ENCODE peak calls at places on chromosomes 7 and 10, in eight cellular contexts. E is neural progenitor cell, K is HL-60, P is lower lobe of right lung, C is left lung, Z is SK-N-SH, V is upper lobe of right lung, Q is fibroblast of pulmonary artery. U is an unnamed sample.

GRCh38 chr7:84722734-84723133 is 464.1 kb downstream of the SEMA3D start:
- DNase-seq in E (no peak), K (no peak), P (no peak), C (no peak), Z (no peak), V (no peak), Q (no peak), U (no peak)

GRCh38 chr10:77416327-77417135 is 221.1 kb downstream of the KCNMA1 start:
- DNase-seq in E (no peak), K (no peak), P (no peak), C (no peak), Z (no peak), V (no peak), Q (peak; percentile 74), U (no peak)

GRCh38 chr7:65216469-65216868 is 157.2 kb upstream of the ZNF92 start:
- DNase-seq in E (peak; percentile 76), K (no peak), P (peak; percentile 64), C (peak; percentile 54), Z (peak; percentile 20), V (peak; percentile 71), Q (peak; percentile 48), U (no peak)

GRCh38 chr7:94382746-94383145 is 11.9 kb upstream of the COL1A2 start:
- DNase-seq in E (no peak), K (no peak), P (no peak), C (no peak), Z (no peak), V (no peak), Q (no peak), U (no peak)

GRCh38 chr10:43376046-43376635 is 4.7 kb downstream of the FXYD4 start:
- DNase-seq in E (no peak), K (no peak), P (no peak), C (no peak), Z (no peak), V (no peak), Q (no peak), U (no peak)

GRCh38 chr10:132546567-132547420 is 9.2 kb downstream of the INPP5A start:
- DNase-seq in E (no peak), K (no peak), P (no peak), C (peak; percentile 39), Z (no peak), V (peak; percentile 65), Q (no peak), U (no peak)

GRCh38 chr10:118209215-118209614 is 132.9 kb downstream of the FAM204A start:
- DNase-seq in E (peak; percentile 7), K (no peak), P (no peak), C (no peak), Z (no peak), V (no peak), Q (no peak), U (no peak)

GRCh38 chr10:126092806-126093205 is 196.4 kb downstream of the FANK1 start:
- DNase-seq in E (no peak), K (no peak), P (no peak), C (no peak), Z (no peak), V (no peak), Q (peak; percentile 32), U (no peak)

GRCh38 chr7:103683348-103683747 is 237.3 kb upstream of the SLC26A5 start:
- DNase-seq in E (no peak), K (no peak), P (no peak), C (no peak), Z (no peak), V (no peak), Q (no peak), U (no peak)

DNA sequence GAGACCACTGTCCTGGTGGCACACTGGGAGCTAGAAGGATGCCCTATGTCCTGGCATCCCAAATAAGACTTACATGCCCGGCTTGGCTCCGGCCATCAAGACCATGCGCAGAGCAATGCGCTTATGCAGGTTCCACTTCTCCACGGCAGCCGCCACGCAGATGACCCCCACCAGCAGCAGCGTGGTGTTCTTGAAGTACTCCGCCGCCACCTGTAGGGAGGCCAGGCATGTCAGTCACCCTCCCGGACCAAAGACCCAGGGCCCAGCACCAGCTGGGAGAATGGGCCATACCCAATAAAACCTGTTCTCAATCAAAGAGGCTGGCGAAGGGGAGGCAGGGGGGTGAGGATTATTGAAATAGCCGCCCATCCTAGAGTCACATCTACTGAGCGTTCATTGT is 19.9 kb downstream of the SLC13A4 start:
- DNase-seq in E (no peak), K (no peak), P (no peak), C (no peak), Z (peak; percentile 48), V (no peak), Q (no peak), U (no peak)
- TF ChIP-seq CTCF in E (peak; percentile 11), K (no peak), P (no peak), C (no peak), Z (peak; percentile 15), V (no peak), Q (no peak), U (no peak)

GRCh38 chr7:27351786-27352185 is 109.2 kb downstream of the EVX1 start:
- DNase-seq in E (no peak), K (no peak), P (no peak), C (no peak), Z (no peak), V (no peak), Q (no peak), U (no peak)
- H3K4me3 ChIP-seq in E (no peak overlapping the region), K (no peak overlapping the region), P (no peak overlapping the region), C (no peak overlapping the region), Z (no peak overlapping the region), V (no peak overlapping the region), Q (no peak overlapping the region), U (no peak overlapping the region)

DNA sequence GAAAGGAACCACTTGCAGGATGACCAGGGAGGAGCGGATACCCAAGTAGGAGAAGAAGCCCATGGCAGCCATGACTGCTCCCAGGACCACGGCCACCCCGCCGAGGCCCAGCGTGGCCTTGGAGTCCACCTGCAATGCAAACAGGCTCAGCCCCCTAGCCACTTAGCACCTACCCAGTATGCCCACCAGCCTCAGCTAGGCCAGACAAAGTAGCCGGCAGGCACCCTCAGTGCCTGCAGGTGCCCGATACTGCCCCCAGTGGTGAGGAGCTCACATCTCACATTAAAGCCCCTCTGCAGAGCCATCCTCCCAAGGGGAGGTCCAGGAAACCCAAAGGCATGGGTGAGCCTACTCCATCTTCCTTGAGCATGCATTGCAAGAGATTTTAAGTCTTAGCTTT is 6.6 kb downstream of the NPC1L1 start:
- DNase-seq in E (peak; percentile 82), K (peak; percentile 20), P (no peak), C (no peak), Z (peak; percentile 89), V (no peak), Q (peak; percentile 34), U (peak; percentile 31)
- TF ChIP-seq CTCF in E (peak; percentile 80), K (peak; percentile 75), P (peak; percentile 42), C (peak; percentile 32), Z (peak; percentile 73), V (peak; percentile 55), Q (peak; percentile 67), U (peak; percentile 90)

GRCh38 chr10:103692421-103693069 is 162.8 kb downstream of the SH3PXD2A start:
- DNase-seq in E (peak; percentile 62), K (no peak), P (no peak), C (no peak), Z (no peak), V (no peak), Q (no peak), U (peak; percentile 75)

GRCh38 chr10:103691267-103691666 is 164.1 kb downstream of the SH3PXD2A start:
- DNase-seq in E (no peak), K (no peak), P (no peak), C (no peak), Z (no peak), V (no peak), Q (no peak), U (no peak)

GRCh38 chr10:103693812-103694205 is 161.6 kb downstream of the SH3PXD2A start:
- DNase-seq in E (no peak), K (no peak), P (no peak), C (no peak), Z (no peak), V (no peak), Q (no peak), U (no peak)

GRCh38 chr10:103691723-103692380 is 163.5 kb downstream of the SH3PXD2A start:
- DNase-seq in E (peak; percentile 60), K (no peak), P (no peak), C (no peak), Z (no peak), V (no peak), Q (no peak), U (peak; percentile 67)

DNA sequence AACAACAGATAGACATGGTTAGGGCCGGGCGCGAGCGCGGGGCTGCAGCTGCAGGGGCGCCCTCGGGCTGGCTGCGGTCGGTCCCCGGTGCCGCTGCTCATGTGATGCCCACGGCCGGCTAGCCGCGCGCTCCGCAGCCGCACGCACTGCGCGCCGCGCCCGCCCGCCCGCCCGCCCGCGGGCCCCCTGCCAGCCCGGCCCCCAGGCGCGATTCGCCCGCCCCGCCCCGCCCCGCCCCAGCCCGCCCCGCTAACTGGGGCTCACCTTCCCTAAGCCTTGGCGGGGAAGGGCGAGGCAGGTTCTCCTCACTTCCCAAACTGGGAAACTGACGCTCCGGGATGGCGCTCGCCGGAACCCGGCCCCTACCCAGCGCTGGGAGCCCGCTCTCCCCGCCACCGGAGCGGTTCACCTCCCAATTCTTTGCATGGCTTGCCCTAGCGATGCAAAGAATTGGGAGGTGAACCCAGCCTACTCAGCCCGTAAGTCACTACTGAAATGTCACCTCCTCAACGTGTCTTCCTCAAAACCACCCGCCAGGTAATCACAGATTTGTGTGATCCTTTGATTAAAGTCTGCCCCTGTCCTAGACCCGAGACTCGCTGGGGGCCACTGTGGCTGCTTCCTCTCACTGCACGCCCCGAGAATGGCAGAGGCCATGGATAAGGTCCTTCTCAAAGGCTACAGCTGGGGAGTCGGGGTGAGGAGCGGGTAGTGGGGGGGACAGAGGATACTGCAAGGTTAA is 162.1 kb downstream of the SH3PXD2A start:
- DNase-seq in E (peak; percentile 75), K (no peak), P (no peak), C (no peak), Z (no peak), V (no peak), Q (no peak), U (peak; percentile 71)
- H3K4me3 ChIP-seq in E (peak overlapping the region; percentile 65), K (peak overlapping the region; percentile 24), P (peak overlapping the region; percentile 40), C (peak overlapping the region; percentile 22), Z (no peak overlapping the region), V (peak overlapping the region; percentile 34), Q (peak overlapping the region; percentile 48), U (peak overlapping the region; percentile 89)

GRCh38 chr10:60591119-60591518 is 187.2 kb upstream of the CDK1 start:
- DNase-seq in E (no peak), K (no peak), P (no peak), C (no peak), Z (no peak), V (no peak), Q (no peak), U (no peak)

DNA sequence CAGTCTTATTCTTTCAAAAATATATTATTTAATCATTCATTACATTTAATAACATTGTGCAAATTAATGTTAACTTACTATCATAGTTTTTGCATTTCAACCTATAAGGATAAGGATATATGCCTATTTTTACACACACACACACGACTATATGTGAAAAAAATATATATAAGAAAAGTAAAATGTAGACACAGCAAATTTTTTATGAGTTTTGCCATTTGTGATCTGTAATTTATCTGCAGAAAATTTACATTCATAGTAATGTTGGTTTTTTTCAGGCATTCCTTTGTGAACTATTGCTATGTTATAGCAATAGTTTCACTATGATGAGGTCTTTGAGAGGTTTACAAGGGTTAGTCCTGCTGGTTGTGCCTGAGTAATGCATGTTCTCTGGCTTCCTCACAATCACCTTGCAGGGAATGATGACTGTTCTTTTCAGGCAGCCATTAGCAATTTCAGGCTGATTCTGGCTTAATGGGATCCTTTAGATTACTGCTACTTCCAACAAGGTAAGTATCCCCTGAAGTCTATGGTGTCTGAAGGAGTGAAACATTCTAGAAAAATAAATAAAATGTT is 183.7 kb upstream of the CDK1 start:
- DNase-seq in E (peak; percentile 19), K (no peak), P (no peak), C (no peak), Z (no peak), V (no peak), Q (peak; percentile 11), U (no peak)
- TF ChIP-seq CTCF in E (peak; percentile 29), K (no peak), P (no peak), C (no peak), Z (peak; percentile 15), V (no peak), Q (peak; percentile 6), U (no peak)

U was measured in GM06990.